ENCODE peak calls at places on chromosomes 12 and 14, in ten cellular contexts. L, P, V, G, W, Q, F, D, Z and Y are unnamed samples.

GRCh38 chr12:71636704-71637115 is 26.9 kb downstream of the ZFC3H1 start:
- DNase-seq in G (no peak), D (peak; percentile 83), V (no peak), P (peak; percentile 88), W (peak; percentile 78), Z (peak; percentile 93), Q (no peak), L (peak; percentile 53), F (peak; percentile 73), Y (no peak)

GRCh38 chr14:58730793-58731464 is 93.2 kb downstream of the DACT1 start:
- DNase-seq in W (no peak), V (no peak), L (no peak), P (peak; percentile 76), F (peak; percentile 75), D (no peak), Z (no peak), G (no peak), Q (no peak), Y (no peak)

GRCh38 chr12:120103044-120103338 is 13.6 kb downstream of the RAB35 start:
- DNase-seq in P (no peak), Z (no peak), D (no peak), Q (no peak), G (no peak), W (no peak), V (no peak), L (no peak), F (no peak), Y (no peak)

GRCh38 chr12:94289551-94290312 is 141.4 kb downstream of the PLXNC1 start:
- DNase-seq in L (peak; percentile 57), F (peak; percentile 75), Q (peak; percentile 66), W (no peak), D (no peak), Z (no peak), G (no peak), P (peak; percentile 72), V (no peak), Y (peak; percentile 56)

GRCh38 chr12:93029091-93029490 is 100.0 kb upstream of the EEA1 start:
- DNase-seq in Q (no peak), P (no peak), F (no peak), D (no peak), Z (no peak), L (no peak), V (no peak), G (no peak), W (no peak), Y (no peak)

GRCh38 chr14:76956253-76957090 is 72.0 kb downstream of the IRF2BPL start:
- DNase-seq in P (peak; percentile 77), F (peak; percentile 93), L (no peak), D (peak; percentile 72), V (peak; percentile 93), W (peak; percentile 97), Z (peak; percentile 98), G (peak; percentile 92), Q (peak; percentile 92), Y (peak; percentile 41)

GRCh38 chr12:15469342-15469741 is 147.0 kb downstream of the PTPRO start:
- DNase-seq in L (no peak), D (no peak), Q (no peak), G (no peak), P (no peak), W (no peak), F (no peak), V (no peak), Z (peak; percentile 50), Y (no peak)

GRCh38 chr14:73717998-73718741 is 4.0 kb upstream of the PNMA1 start:
- DNase-seq in D (no peak), G (no peak), L (no peak), P (peak; percentile 65), V (no peak), Q (peak; percentile 72), F (no peak), Z (peak; percentile 85), W (no peak), Y (no peak)

GRCh38 chr12:67280088-67280487 is 10.9 kb downstream of the CAND1 start:
- DNase-seq in L (no peak), W (no peak), Q (no peak), V (no peak), P (no peak), F (no peak), D (no peak), G (no peak), Z (no peak), Y (no peak)

GRCh38 chr14:69400154-69400553 is 1.7 kb downstream of the SLC39A9 start:
- DNase-seq in L (no peak), F (no peak), Z (no peak), W (no peak), P (no peak), G (no peak), D (no peak), V (no peak), Q (no peak), Y (no peak)
- H3K4me3 ChIP-seq in L (peak overlapping the region; percentile 96), F (peak overlapping the region; percentile 81), Z (peak overlapping the region; percentile 87), W (peak overlapping the region; percentile 92), P (peak overlapping the region; percentile 77), G (peak overlapping the region; percentile 73), D (peak overlapping the region; percentile 82), V (peak overlapping the region; percentile 80), Q (no peak overlapping the region), Y (peak overlapping the region; percentile 90)

GRCh38 chr14:77988966-77989365 is 181.2 kb upstream of the NRXN3 start:
- DNase-seq in G (no peak), F (peak; percentile 47), D (no peak), P (peak; percentile 69), V (no peak), L (peak; percentile 57), W (peak; percentile 13), Z (no peak), Q (no peak), Y (no peak)

GRCh38 chr14:77988096-77988870 is 181.9 kb upstream of the NRXN3 start:
- DNase-seq in Z (no peak), V (no peak), P (no peak), W (no peak), L (no peak), F (no peak), G (no peak), Q (no peak), D (no peak), Y (no peak)

GRCh38 chr14:77989441-77989891 is 180.7 kb upstream of the NRXN3 start:
- DNase-seq in V (no peak), F (no peak), L (no peak), G (no peak), W (no peak), D (no peak), Q (no peak), P (no peak), Z (no peak), Y (no peak)

GRCh38 chr14:77986808-77987207 is 183.4 kb upstream of the NRXN3 start:
- DNase-seq in Z (no peak), V (no peak), W (no peak), F (no peak), Q (no peak), D (no peak), G (no peak), L (no peak), P (no peak), Y (no peak)

GRCh38 chr14:77991128-77991772 is 178.9 kb upstream of the NRXN3 start:
- DNase-seq in D (peak; percentile 2), P (no peak), Q (no peak), V (no peak), L (no peak), W (peak; percentile 17), F (no peak), G (peak; percentile 23), Z (peak; percentile 57), Y (no peak)
- TF ChIP-seq CTCF in D (peak; percentile 41), P (no peak), Q (no peak), V (no peak), L (peak; percentile 25), W (no peak), F (no peak), G (peak; percentile 40), Z (peak; percentile 66), Y (no peak)

GRCh38 chr12:13534242-13534641 is 337.7 kb downstream of the EMP1 start:
- DNase-seq in D (no peak), F (no peak), Q (no peak), V (no peak), P (no peak), W (no peak), L (no peak), Z (peak; percentile 37), G (no peak), Y (no peak)
- H3K4me3 ChIP-seq in D (no peak overlapping the region), F (no peak overlapping the region), Q (no peak overlapping the region), V (no peak overlapping the region), P (no peak overlapping the region), W (no peak overlapping the region), L (no peak overlapping the region), Z (peak overlapping the region; percentile 14), G (no peak overlapping the region), Y (no peak overlapping the region)

DNA sequence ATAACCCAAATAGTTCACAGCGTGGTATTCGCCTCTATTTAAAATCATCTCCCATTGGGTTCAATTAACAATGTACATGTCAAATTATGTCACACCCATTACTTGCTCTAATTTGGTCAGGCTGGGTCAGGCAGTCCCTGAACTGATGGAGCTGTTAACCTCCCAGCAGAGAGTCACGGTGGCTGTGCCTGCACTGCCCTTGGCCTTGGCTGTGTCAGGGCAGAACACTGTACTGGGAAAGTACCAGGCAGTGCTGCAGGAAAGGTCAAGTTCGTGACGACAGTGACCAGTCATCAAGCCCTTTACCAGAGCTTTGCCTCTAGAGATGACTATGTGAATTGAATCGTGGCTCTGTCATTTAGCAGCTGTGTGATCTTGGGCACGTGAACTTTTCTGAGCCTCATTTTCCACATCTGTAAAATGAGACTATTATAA is 100.0 kb downstream of the ARF6 start:
- DNase-seq in G (no peak), Q (peak; percentile 80), Z (no peak), W (peak; percentile 88), F (peak; percentile 74), P (peak; percentile 72), L (no peak), V (no peak), D (no peak), Y (no peak)
- TF ChIP-seq CTCF in G (no peak), Q (no peak), Z (no peak), W (no peak), F (no peak), P (no peak), L (no peak), V (no peak), D (no peak), Y (no peak)